ENCODE peak calls at places on chromosomes 1 and 21, in ten cellular contexts. O is amygdala; D is iPS-NIHi11; W is Calu3; L is SK-N-DZ; M is T follicular helper cell; R is effector memory CD8-positive, alpha-beta T cell; V is NCI-H1417; Z is fibroblast of the conjunctiva; E is germinal center. C is an unnamed sample.

GRCh38 chr1:150807257-150807637 is 813 bp downstream of the CTSK start:
- DNase-seq in O (no peak), D (no peak), W (no peak), L (no peak), M (no peak), R (no peak), V (no peak), Z (no peak), E (no peak), C (no peak)

GRCh38 chr1:8529901-8530300 is 212.0 kb downstream of the SLC45A1 start:
- DNase-seq in O (no peak), D (no peak), W (no peak), L (no peak), M (no peak), R (no peak), V (no peak), Z (no peak), E (no peak), C (no peak)

GRCh38 chr1:31183126-31183525 is 56.6 kb downstream of the NKAIN1 start:
- DNase-seq in O (no peak), D (no peak), W (no peak), L (no peak), M (no peak), R (no peak), V (no peak), Z (no peak), E (no peak), C (no peak)

GRCh38 chr1:29991815-29992214 is 731.6 kb downstream of the MATN1 start:
- DNase-seq in O (no peak), D (no peak), W (no peak), L (no peak), M (no peak), R (no peak), V (no peak), Z (no peak), E (no peak), C (no peak)

GRCh38 chr1:205109711-205110110 is 12.1 kb downstream of the RBBP5 start:
- DNase-seq in O (no peak), D (no peak), W (no peak), L (no peak), M (no peak), R (no peak), V (no peak), Z (no peak), E (no peak), C (no peak)

GRCh38 chr1:248841702-248842395 is 3.8 kb downstream of the ZNF672 start:
- DNase-seq in O (no peak), D (no peak), W (no peak), L (peak; percentile 19), M (no peak), R (peak; percentile 44), V (no peak), Z (peak; percentile 57), E (no peak), C (no peak)

GRCh38 chr1:229272164-229273158 is 1.6 kb downstream of the RAB4A start:
- DNase-seq in O (no peak), D (no peak), W (no peak), L (no peak), M (no peak), R (no peak), V (no peak), Z (no peak), E (no peak), C (no peak)

GRCh38 chr1:203572134-203572625 is 54.5 kb upstream of the ATP2B4 start:
- DNase-seq in O (no peak), D (peak; percentile 68), W (no peak), L (no peak), M (no peak), R (no peak), V (no peak), Z (no peak), E (no peak), C (peak; percentile 46)

GRCh38 chr21:42089665-42090310 is 18.7 kb downstream of the UMODL1 start:
- DNase-seq in O (no peak), D (no peak), W (no peak), L (no peak), M (no peak), R (no peak), V (no peak), Z (no peak), E (no peak), C (no peak)

GRCh38 chr1:64536836-64537490 is 67.0 kb downstream of the CACHD1 start:
- DNase-seq in O (no peak), D (no peak), W (no peak), L (peak; percentile 7), M (no peak), R (no peak), V (no peak), Z (no peak), E (no peak), C (no peak)

GRCh38 chr21:17139696-17140095 is 373.1 kb upstream of the CXADR start:
- DNase-seq in O (no peak), D (no peak), W (no peak), L (no peak), M (no peak), R (no peak), V (no peak), Z (no peak), E (no peak), C (no peak)

C was measured in frontal cortex.